ENCODE peak calls at places on chromosome 7, in four cellular contexts. One of them, this sample, is unnamed.

GRCh38 chr7:155322530-155322929 is 24.9 kb downstream of the INSIG1 start:
- DNase-seq in heart left ventricle: no peak
- DNase-seq in mesothelial cell of epicardium: no peak
- DNase-seq in HFFc6: peak; percentile 8
- DNase-seq in this sample: peak; percentile 10

GRCh38 chr7:74612015-74612829 is 45.3 kb upstream of the GTF2I start:
- DNase-seq in heart left ventricle: peak; percentile 36
- DNase-seq in mesothelial cell of epicardium: no peak
- DNase-seq in HFFc6: no peak
- DNase-seq in this sample: peak; percentile 51

GRCh38 chr7:74275401-74275881 is 13.8 kb upstream of the CLIP2 start:
- DNase-seq in heart left ventricle: no peak
- DNase-seq in mesothelial cell of epicardium: no peak
- DNase-seq in HFFc6: no peak
- DNase-seq in this sample: no peak

GRCh38 chr7:24939406-24939805 is 40.6 kb downstream of the OSBPL3 start:
- DNase-seq in HFFc6: no peak
- DNase-seq in mesothelial cell of epicardium: no peak
- DNase-seq in heart left ventricle: no peak
- DNase-seq in this sample: no peak

GRCh38 chr7:98194672-98195457 is 16.4 kb upstream of the BHLHA15 start:
- DNase-seq in mesothelial cell of epicardium: no peak
- DNase-seq in HFFc6: no peak
- DNase-seq in heart left ventricle: no peak
- DNase-seq in this sample: peak; percentile 19

GRCh38 chr7:42931447-42931833 is 534 bp downstream of the PSMA2 start:
- DNase-seq in HFFc6: no peak
- DNase-seq in mesothelial cell of epicardium: no peak
- DNase-seq in heart left ventricle: no peak
- DNase-seq in this sample: no peak

GRCh38 chr7:90594791-90595317 is 1.3 kb upstream of the CDK14 start:
- DNase-seq in mesothelial cell of epicardium: no peak
- DNase-seq in HFFc6: peak; percentile 84
- DNase-seq in heart left ventricle: peak; percentile 53
- DNase-seq in this sample: peak; percentile 95

GRCh38 chr7:95828824-95829428 is 56.6 kb downstream of the DYNC1I1 start:
- DNase-seq in HFFc6: no peak
- DNase-seq in mesothelial cell of epicardium: no peak
- DNase-seq in heart left ventricle: no peak
- DNase-seq in this sample: peak; percentile 26

GRCh38 chr7:30752979-30753378 is 1.0 kb downstream of the INMT start:
- DNase-seq in HFFc6: no peak
- DNase-seq in mesothelial cell of epicardium: no peak
- DNase-seq in heart left ventricle: peak; percentile 87
- DNase-seq in this sample: peak; percentile 17

GRCh38 chr7:95579318-95579717 is 17.0 kb downstream of the PDK4 start:
- DNase-seq in mesothelial cell of epicardium: no peak
- DNase-seq in HFFc6: no peak
- DNase-seq in heart left ventricle: no peak
- DNase-seq in this sample: no peak

GRCh38 chr7:154584352-154585252 is 418.3 kb downstream of the PAXIP1 start:
- DNase-seq in HFFc6: no peak
- DNase-seq in heart left ventricle: no peak
- DNase-seq in mesothelial cell of epicardium: no peak
- DNase-seq in this sample: peak; percentile 30

GRCh38 chr7:106056513-106057203 is 55.5 kb downstream of the SYPL1 start:
- DNase-seq in heart left ventricle: peak; percentile 71
- DNase-seq in mesothelial cell of epicardium: no peak
- DNase-seq in HFFc6: peak; percentile 52
- DNase-seq in this sample: peak; percentile 37

GRCh38 chr7:66639773-66640172 is 11.1 kb downstream of the KCTD7 start:
- DNase-seq in heart left ventricle: no peak
- DNase-seq in HFFc6: no peak
- DNase-seq in mesothelial cell of epicardium: no peak
- DNase-seq in this sample: no peak

GRCh38 chr7:46414946-46415345 is 493.9 kb upstream of the IGFBP3 start:
- DNase-seq in mesothelial cell of epicardium: no peak
- DNase-seq in heart left ventricle: no peak
- DNase-seq in HFFc6: no peak
- DNase-seq in this sample: peak; percentile 44

GRCh38 chr7:24290004-24290641 is 6.1 kb downstream of the NPY start:
- DNase-seq in heart left ventricle: no peak
- DNase-seq in mesothelial cell of epicardium: no peak
- DNase-seq in HFFc6: peak; percentile 15
- DNase-seq in this sample: peak; percentile 22

GRCh38 chr7:23105644-23106490 is at the start of gene KLHL7:
- DNase-seq in HFFc6: peak; percentile 90
- DNase-seq in heart left ventricle: peak; percentile 98
- DNase-seq in mesothelial cell of epicardium: peak; percentile 96
- DNase-seq in this sample: peak; percentile 80

GRCh38 chr7:107939472-107940145 is 48.6 kb downstream of the DLD start:
- DNase-seq in mesothelial cell of epicardium: no peak
- DNase-seq in HFFc6: peak; percentile 91
- DNase-seq in heart left ventricle: peak; percentile 70
- DNase-seq in this sample: peak; percentile 96

GRCh38 chr7:27442446-27442845 is 199.8 kb downstream of the EVX1 start:
- DNase-seq in HFFc6: peak; percentile 55
- DNase-seq in mesothelial cell of epicardium: no peak
- DNase-seq in heart left ventricle: no peak
- DNase-seq in this sample: peak; percentile 22

GRCh38 chr7:35705932-35706461 is 11.1 kb upstream of the HERPUD2 start:
- DNase-seq in HFFc6: peak; percentile 31
- DNase-seq in mesothelial cell of epicardium: no peak
- DNase-seq in heart left ventricle: no peak
- DNase-seq in this sample: no peak

GRCh38 chr7:47783456-47784240 is 164.6 kb downstream of the PKD1L1 start:
- DNase-seq in mesothelial cell of epicardium: no peak
- DNase-seq in heart left ventricle: no peak
- DNase-seq in HFFc6: peak; percentile 93
- DNase-seq in this sample: peak; percentile 99

GRCh38 chr7:116671681-116672595 is at the start of gene MET:
- DNase-seq in HFFc6: peak; percentile 80
- DNase-seq in heart left ventricle: peak; percentile 85
- DNase-seq in mesothelial cell of epicardium: peak; percentile 43
- DNase-seq in this sample: peak; percentile 51
- TF ChIP-seq CTCF in HFFc6: peak; percentile 79
- TF ChIP-seq CTCF in heart left ventricle: peak; percentile 49
- TF ChIP-seq CTCF in mesothelial cell of epicardium: peak; percentile 5
- TF ChIP-seq CTCF in this sample: peak; percentile 30

GRCh38 chr7:115340828-115341227 is 418.9 kb downstream of the MDFIC start:
- DNase-seq in HFFc6: peak; percentile 84
- DNase-seq in mesothelial cell of epicardium: no peak
- DNase-seq in heart left ventricle: no peak
- DNase-seq in this sample: peak; percentile 91
- TF ChIP-seq CTCF in HFFc6: peak; percentile 73
- TF ChIP-seq CTCF in mesothelial cell of epicardium: peak; percentile 53
- TF ChIP-seq CTCF in heart left ventricle: no peak
- TF ChIP-seq CTCF in this sample: peak; percentile 29

DNA sequence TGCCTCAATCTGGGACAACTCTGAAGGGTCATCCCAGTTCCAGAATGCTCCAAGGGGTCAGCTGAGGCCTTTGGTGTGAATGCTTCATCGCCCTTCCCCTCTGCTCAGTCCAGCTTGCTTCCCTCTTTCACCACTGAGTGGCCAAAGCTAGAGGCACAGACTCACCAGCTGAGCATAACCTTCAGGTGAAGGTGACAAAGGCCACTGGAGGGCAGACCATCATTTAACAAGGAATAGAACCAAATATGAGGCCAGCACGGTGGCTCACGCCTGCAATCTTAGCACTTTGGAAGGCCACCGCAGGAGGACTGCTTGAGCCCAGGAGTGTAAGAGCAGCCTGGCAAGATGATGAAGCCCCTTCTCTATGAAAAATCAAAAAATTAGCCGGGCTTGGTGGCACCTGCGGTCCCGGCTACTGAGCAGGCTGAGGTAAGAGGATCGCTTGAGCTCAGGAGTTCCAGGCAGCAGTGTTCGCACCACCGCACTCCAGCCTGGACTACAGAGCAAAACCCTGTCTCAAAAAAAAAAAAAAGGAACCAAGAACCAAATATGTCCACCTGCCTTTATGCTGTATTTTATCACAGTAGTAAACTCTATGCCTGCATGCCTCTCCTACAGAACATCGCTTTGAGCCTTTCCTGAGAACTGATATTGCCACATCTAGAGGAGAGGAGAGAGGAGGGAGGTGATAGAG is 13.4 kb downstream of the PRKAG2 start:
- DNase-seq in heart left ventricle: no peak
- DNase-seq in HFFc6: no peak
- DNase-seq in mesothelial cell of epicardium: no peak
- DNase-seq in this sample: no peak
- TF ChIP-seq CTCF in heart left ventricle: no peak
- TF ChIP-seq CTCF in HFFc6: no peak
- TF ChIP-seq CTCF in mesothelial cell of epicardium: no peak
- TF ChIP-seq CTCF in this sample: no peak

GRCh38 chr7:139629392-139630082 is 106.1 kb downstream of the CLEC2L start:
- DNase-seq in heart left ventricle: no peak
- DNase-seq in HFFc6: no peak
- DNase-seq in mesothelial cell of epicardium: no peak
- DNase-seq in this sample: no peak
- TF ChIP-seq CTCF in heart left ventricle: no peak
- TF ChIP-seq CTCF in HFFc6: no peak
- TF ChIP-seq CTCF in mesothelial cell of epicardium: no peak
- TF ChIP-seq CTCF in this sample: no peak

DNA sequence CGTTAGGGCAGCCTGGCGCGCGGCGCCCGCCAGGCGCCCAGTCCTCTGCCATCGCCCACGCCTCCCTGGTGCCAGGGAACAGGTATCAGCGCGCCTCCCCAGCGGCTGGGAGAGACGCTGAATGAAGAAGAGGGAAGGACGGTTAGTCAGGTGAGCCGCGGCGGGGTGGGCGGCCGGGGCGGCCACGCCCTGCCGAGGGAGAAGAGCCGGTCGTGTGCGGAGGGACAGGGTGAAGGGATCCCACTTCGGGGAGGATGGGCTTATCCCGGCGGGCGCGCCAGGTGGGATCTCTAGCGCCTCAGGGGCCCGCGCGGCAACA is 580 bp upstream of the ARL4A start:
- DNase-seq in mesothelial cell of epicardium: no peak
- DNase-seq in heart left ventricle: no peak
- DNase-seq in HFFc6: no peak
- DNase-seq in this sample: no peak
- TF ChIP-seq CTCF in mesothelial cell of epicardium: peak; percentile 39
- TF ChIP-seq CTCF in heart left ventricle: no peak
- TF ChIP-seq CTCF in HFFc6: peak; percentile 68
- TF ChIP-seq CTCF in this sample: no peak

DNA sequence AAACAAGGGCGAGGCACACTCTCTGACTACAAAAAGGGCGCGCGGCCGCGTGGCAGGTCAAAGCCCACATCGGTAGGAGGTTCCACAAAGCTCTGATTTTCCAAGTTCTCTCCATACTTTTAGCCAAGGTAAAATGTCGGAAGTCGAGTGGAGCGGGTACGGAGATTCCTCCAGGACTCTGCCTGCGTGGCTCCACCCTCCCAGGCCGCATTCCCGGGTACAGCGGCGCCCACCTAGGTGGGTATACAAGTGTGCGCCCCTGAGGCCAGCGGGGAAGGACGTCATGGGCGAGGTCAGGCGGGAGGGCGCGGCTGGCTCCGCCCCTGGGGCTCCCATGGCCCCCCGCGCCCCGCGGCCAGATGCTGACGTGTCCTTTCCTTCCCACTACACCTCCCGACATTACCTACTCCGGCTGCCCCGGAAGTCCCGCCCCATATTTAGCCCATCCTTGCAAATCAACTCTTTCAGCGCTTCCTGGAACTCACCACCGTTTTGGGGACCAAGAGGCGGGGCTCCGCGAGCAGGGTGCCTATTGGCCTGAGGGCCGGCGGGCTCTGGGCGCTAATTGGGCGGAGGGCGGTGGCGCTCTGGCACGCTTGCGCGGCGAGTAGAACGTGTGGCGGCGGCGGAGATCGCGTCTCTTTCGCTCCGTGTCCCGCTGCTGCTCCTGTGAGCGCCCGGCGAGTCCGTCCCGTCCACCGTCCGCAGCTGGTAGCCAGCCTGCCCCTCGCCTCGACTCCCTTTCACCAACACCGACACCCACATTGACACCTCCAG is at the start of gene SND1:
- DNase-seq in heart left ventricle: peak; percentile 100
- DNase-seq in mesothelial cell of epicardium: peak; percentile 90
- DNase-seq in HFFc6: peak; percentile 99
- DNase-seq in this sample: peak; percentile 98
- TF ChIP-seq CTCF in heart left ventricle: no peak
- TF ChIP-seq CTCF in mesothelial cell of epicardium: no peak
- TF ChIP-seq CTCF in HFFc6: peak; percentile 4
- TF ChIP-seq CTCF in this sample: no peak

DNA sequence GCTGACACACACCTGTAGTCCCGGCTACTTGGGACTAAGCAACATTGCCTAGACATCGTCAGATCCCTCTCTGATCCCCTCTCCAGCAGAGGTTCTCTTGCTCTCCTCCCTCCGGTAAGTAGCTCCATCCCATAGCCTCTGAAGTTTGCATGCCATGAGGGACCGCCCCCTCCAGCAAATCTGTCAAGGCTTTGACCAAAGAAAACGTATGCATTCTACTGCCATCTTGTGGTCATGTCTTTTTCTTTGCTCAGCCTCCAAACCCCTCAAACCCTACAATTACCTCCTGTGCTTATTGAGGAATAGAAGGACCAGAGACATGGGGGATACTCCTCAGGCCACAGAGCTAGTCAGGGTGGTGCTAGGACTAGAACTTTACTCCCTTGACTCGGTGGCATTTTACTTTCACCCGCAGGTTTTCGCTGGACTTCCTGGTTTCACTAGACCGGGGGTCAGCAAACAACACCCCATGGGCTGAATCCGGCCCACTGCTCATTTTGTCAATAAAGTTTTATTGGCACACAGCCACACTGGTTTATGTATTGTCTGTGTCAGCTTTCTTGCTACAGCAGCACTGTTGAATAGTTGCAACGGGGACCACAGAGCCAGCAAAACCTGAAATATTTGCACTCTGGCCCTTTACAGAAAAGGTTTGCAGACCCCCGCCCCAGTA is 202.6 kb upstream of the FOXK1 start:
- DNase-seq in mesothelial cell of epicardium: no peak
- DNase-seq in heart left ventricle: no peak
- DNase-seq in HFFc6: peak; percentile 24
- DNase-seq in this sample: peak; percentile 33
- TF ChIP-seq CTCF in mesothelial cell of epicardium: peak; percentile 20
- TF ChIP-seq CTCF in heart left ventricle: peak; percentile 28
- TF ChIP-seq CTCF in HFFc6: peak; percentile 69
- TF ChIP-seq CTCF in this sample: peak; percentile 57

GRCh38 chr7:130958846-130959245 is 224.8 kb upstream of the KLF14 start:
- DNase-seq in HFFc6: no peak
- DNase-seq in mesothelial cell of epicardium: no peak
- DNase-seq in heart left ventricle: no peak
- DNase-seq in this sample: no peak

GRCh38 chr7:130960208-130960988 is 226.4 kb upstream of the KLF14 start:
- DNase-seq in HFFc6: peak; percentile 98
- DNase-seq in mesothelial cell of epicardium: no peak
- DNase-seq in heart left ventricle: no peak
- DNase-seq in this sample: peak; percentile 99

GRCh38 chr7:130957722-130958360 is 223.8 kb upstream of the KLF14 start:
- DNase-seq in HFFc6: no peak
- DNase-seq in mesothelial cell of epicardium: no peak
- DNase-seq in heart left ventricle: no peak
- DNase-seq in this sample: no peak

GRCh38 chr7:130961128-130961601 is 227.2 kb upstream of the KLF14 start:
- DNase-seq in heart left ventricle: no peak
- DNase-seq in mesothelial cell of epicardium: no peak
- DNase-seq in HFFc6: no peak
- DNase-seq in this sample: peak; percentile 93

GRCh38 chr7:130959743-130960207 is 225.8 kb upstream of the KLF14 start:
- DNase-seq in heart left ventricle: no peak
- DNase-seq in mesothelial cell of epicardium: no peak
- DNase-seq in HFFc6: peak; percentile 36
- DNase-seq in this sample: peak; percentile 82
- TF ChIP-seq CTCF in heart left ventricle: no peak
- TF ChIP-seq CTCF in mesothelial cell of epicardium: peak; percentile 29
- TF ChIP-seq CTCF in HFFc6: peak; percentile 81
- TF ChIP-seq CTCF in this sample: peak; percentile 88

GRCh38 chr7:211715-212058 is 19.3 kb downstream of the FAM20C start:
- DNase-seq in HFFc6: no peak
- DNase-seq in heart left ventricle: no peak
- DNase-seq in mesothelial cell of epicardium: no peak
- DNase-seq in this sample: no peak
- TF ChIP-seq CTCF in HFFc6: no peak
- TF ChIP-seq CTCF in heart left ventricle: no peak
- TF ChIP-seq CTCF in mesothelial cell of epicardium: no peak
- TF ChIP-seq CTCF in this sample: no peak

This sample was measured in astrocyte.